ENCODE peak calls at places on chromosome 13, in nine cellular contexts. One of them, this sample, is unnamed.
A peak's percentile ranks its signal among the peaks of the same experiment; 100 is the strongest.

GRCh38 chr13:104014803-104015645 is 948.8 kb upstream of the SLC10A2 start:
- DNase-seq in breast epithelium: no peak
- DNase-seq in endothelial cell of umbilical vein: peak; percentile 71
- DNase-seq in K562: no peak
- DNase-seq in upper lobe of left lung: no peak
- DNase-seq in HepG2: no peak
- DNase-seq in sigmoid colon: no peak
- DNase-seq in stomach: no peak
- DNase-seq in transverse colon: no peak
- DNase-seq in this sample: no peak

GRCh38 chr13:109330941-109331340 is 455.4 kb downstream of the IRS2 start:
- DNase-seq in breast epithelium: no peak
- DNase-seq in upper lobe of left lung: no peak
- DNase-seq in transverse colon: no peak
- DNase-seq in HepG2: no peak
- DNase-seq in endothelial cell of umbilical vein: no peak
- DNase-seq in stomach: no peak
- DNase-seq in sigmoid colon: no peak
- DNase-seq in K562: no peak
- DNase-seq in this sample: no peak

GRCh38 chr13:30846311-30846710 is 59.8 kb upstream of the MEDAG start:
- DNase-seq in endothelial cell of umbilical vein: no peak
- DNase-seq in breast epithelium: no peak
- DNase-seq in K562: no peak
- DNase-seq in stomach: no peak
- DNase-seq in HepG2: no peak
- DNase-seq in sigmoid colon: no peak
- DNase-seq in transverse colon: no peak
- DNase-seq in upper lobe of left lung: no peak
- DNase-seq in this sample: no peak

GRCh38 chr13:42379241-42379640 is 107.3 kb downstream of the AKAP11 start:
- DNase-seq in HepG2: no peak
- DNase-seq in transverse colon: no peak
- DNase-seq in upper lobe of left lung: no peak
- DNase-seq in K562: no peak
- DNase-seq in endothelial cell of umbilical vein: no peak
- DNase-seq in stomach: no peak
- DNase-seq in sigmoid colon: no peak
- DNase-seq in breast epithelium: no peak
- DNase-seq in this sample: no peak

GRCh38 chr13:98515804-98516465 is 61.0 kb downstream of the STK24 start:
- DNase-seq in sigmoid colon: no peak
- DNase-seq in stomach: no peak
- DNase-seq in K562: no peak
- DNase-seq in endothelial cell of umbilical vein: no peak
- DNase-seq in upper lobe of left lung: no peak
- DNase-seq in HepG2: no peak
- DNase-seq in breast epithelium: no peak
- DNase-seq in transverse colon: no peak
- DNase-seq in this sample: no peak

GRCh38 chr13:77898097-77898496 is 20.5 kb downstream of the EDNRB start:
- DNase-seq in breast epithelium: no peak
- DNase-seq in sigmoid colon: no peak
- DNase-seq in endothelial cell of umbilical vein: peak; percentile 91
- DNase-seq in HepG2: no peak
- DNase-seq in upper lobe of left lung: no peak
- DNase-seq in K562: no peak
- DNase-seq in stomach: no peak
- DNase-seq in transverse colon: no peak
- DNase-seq in this sample: no peak

GRCh38 chr13:30234763-30235162 is 72.6 kb downstream of the KATNAL1 start:
- DNase-seq in transverse colon: no peak
- DNase-seq in sigmoid colon: no peak
- DNase-seq in HepG2: no peak
- DNase-seq in endothelial cell of umbilical vein: peak; percentile 75
- DNase-seq in stomach: no peak
- DNase-seq in K562: no peak
- DNase-seq in upper lobe of left lung: no peak
- DNase-seq in breast epithelium: no peak
- DNase-seq in this sample: no peak

GRCh38 chr13:38202730-38203129 is 146.9 kb upstream of the UFM1 start:
- DNase-seq in upper lobe of left lung: no peak
- DNase-seq in breast epithelium: no peak
- DNase-seq in HepG2: no peak
- DNase-seq in endothelial cell of umbilical vein: no peak
- DNase-seq in sigmoid colon: no peak
- DNase-seq in K562: no peak
- DNase-seq in transverse colon: no peak
- DNase-seq in stomach: no peak
- DNase-seq in this sample: no peak

GRCh38 chr13:106378263-106378662 is 157.2 kb downstream of the EFNB2 start:
- DNase-seq in stomach: no peak
- DNase-seq in upper lobe of left lung: no peak
- DNase-seq in transverse colon: no peak
- DNase-seq in HepG2: no peak
- DNase-seq in endothelial cell of umbilical vein: no peak
- DNase-seq in sigmoid colon: no peak
- DNase-seq in K562: no peak
- DNase-seq in breast epithelium: no peak
- DNase-seq in this sample: no peak

GRCh38 chr13:48160879-48161278 is 66.0 kb upstream of the MED4 start:
- DNase-seq in stomach: no peak
- DNase-seq in breast epithelium: no peak
- DNase-seq in K562: no peak
- DNase-seq in endothelial cell of umbilical vein: peak; percentile 39
- DNase-seq in upper lobe of left lung: no peak
- DNase-seq in sigmoid colon: no peak
- DNase-seq in transverse colon: no peak
- DNase-seq in HepG2: no peak
- DNase-seq in this sample: no peak

GRCh38 chr13:32468502-32469147 is 40.7 kb upstream of the N4BP2L1 start:
- DNase-seq in endothelial cell of umbilical vein: no peak
- DNase-seq in HepG2: no peak
- DNase-seq in stomach: no peak
- DNase-seq in K562: peak; percentile 20
- DNase-seq in breast epithelium: no peak
- DNase-seq in transverse colon: no peak
- DNase-seq in sigmoid colon: no peak
- DNase-seq in upper lobe of left lung: no peak
- DNase-seq in this sample: no peak

GRCh38 chr13:32475403-32475802 is 47.5 kb upstream of the N4BP2L1 start:
- DNase-seq in breast epithelium: no peak
- DNase-seq in HepG2: no peak
- DNase-seq in K562: peak; percentile 13
- DNase-seq in upper lobe of left lung: no peak
- DNase-seq in sigmoid colon: no peak
- DNase-seq in stomach: no peak
- DNase-seq in transverse colon: no peak
- DNase-seq in endothelial cell of umbilical vein: no peak
- DNase-seq in this sample: no peak

GRCh38 chr13:32471187-32471922 is 43.4 kb upstream of the N4BP2L1 start:
- DNase-seq in sigmoid colon: no peak
- DNase-seq in breast epithelium: no peak
- DNase-seq in stomach: no peak
- DNase-seq in HepG2: no peak
- DNase-seq in upper lobe of left lung: no peak
- DNase-seq in endothelial cell of umbilical vein: no peak
- DNase-seq in K562: peak; percentile 52
- DNase-seq in transverse colon: no peak
- DNase-seq in this sample: no peak

GRCh38 chr13:32473650-32474049 is 45.7 kb upstream of the N4BP2L1 start:
- DNase-seq in K562: no peak
- DNase-seq in breast epithelium: no peak
- DNase-seq in stomach: no peak
- DNase-seq in HepG2: no peak
- DNase-seq in sigmoid colon: no peak
- DNase-seq in upper lobe of left lung: no peak
- DNase-seq in transverse colon: no peak
- DNase-seq in endothelial cell of umbilical vein: no peak
- DNase-seq in this sample: no peak

GRCh38 chr13:32472194-32472621 is 44.3 kb upstream of the N4BP2L1 start:
- DNase-seq in stomach: no peak
- DNase-seq in HepG2: no peak
- DNase-seq in breast epithelium: no peak
- DNase-seq in upper lobe of left lung: no peak
- DNase-seq in transverse colon: no peak
- DNase-seq in sigmoid colon: no peak
- DNase-seq in endothelial cell of umbilical vein: no peak
- DNase-seq in K562: no peak
- DNase-seq in this sample: no peak
- H3K4me3 ChIP-seq in stomach: no peak overlapping the region
- H3K4me3 ChIP-seq in HepG2: no peak overlapping the region
- H3K4me3 ChIP-seq in breast epithelium: no peak overlapping the region
- H3K4me3 ChIP-seq in upper lobe of left lung: no peak overlapping the region
- H3K4me3 ChIP-seq in transverse colon: no peak overlapping the region
- H3K4me3 ChIP-seq in sigmoid colon: no peak overlapping the region
- H3K4me3 ChIP-seq in endothelial cell of umbilical vein: no peak overlapping the region
- H3K4me3 ChIP-seq in K562: no peak overlapping the region
- H3K4me3 ChIP-seq in this sample: no peak overlapping the region

DNA sequence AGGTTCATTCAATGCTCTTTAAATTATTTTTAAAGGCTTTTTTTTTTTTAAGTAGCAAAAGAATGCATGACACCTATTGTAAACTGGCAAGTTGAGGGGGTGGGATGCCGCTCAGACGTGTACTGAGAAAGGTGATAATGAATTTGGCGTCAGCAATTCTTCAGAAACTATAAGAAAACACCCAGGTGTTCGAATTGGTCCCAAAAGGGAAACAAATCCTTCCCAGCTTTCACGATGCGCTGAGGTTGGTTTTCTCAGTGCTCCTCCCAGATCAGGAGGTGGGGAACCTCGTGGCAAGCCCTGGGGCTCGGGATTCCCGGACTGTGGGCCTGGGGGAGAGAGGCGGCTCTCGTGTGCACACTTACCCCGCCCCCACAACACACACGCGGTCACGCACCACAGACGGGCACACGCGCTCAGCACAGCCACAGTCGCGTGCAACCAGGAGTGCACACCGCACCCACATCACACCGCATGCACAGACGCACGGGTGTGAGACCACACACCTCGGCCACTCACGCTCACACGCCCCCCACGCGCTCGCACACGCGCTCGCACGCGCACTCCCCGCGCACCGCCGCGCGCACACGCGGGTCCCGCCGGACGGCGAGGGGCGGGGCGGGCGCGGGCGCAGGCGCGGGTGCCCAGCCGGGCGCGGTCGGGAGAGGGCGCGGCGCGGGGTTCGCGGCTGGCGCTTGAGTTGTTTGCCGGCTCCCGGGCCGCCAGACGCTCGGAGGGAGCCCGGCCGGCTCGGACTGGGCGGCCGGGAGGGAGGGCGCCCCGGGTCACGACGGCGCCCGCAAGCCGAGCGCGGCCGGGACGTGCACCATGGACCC is at the start of gene FAM124A:
- DNase-seq in HepG2: no peak
- DNase-seq in K562: peak; percentile 40
- DNase-seq in endothelial cell of umbilical vein: peak; percentile 26
- DNase-seq in upper lobe of left lung: peak; percentile 94
- DNase-seq in transverse colon: peak; percentile 53
- DNase-seq in breast epithelium: no peak
- DNase-seq in sigmoid colon: peak; percentile 75
- DNase-seq in stomach: peak; percentile 57
- DNase-seq in this sample: peak; percentile 82
- TF ChIP-seq POLR2A in HepG2: no peak
- TF ChIP-seq POLR2A in K562: no peak
- TF ChIP-seq POLR2A in endothelial cell of umbilical vein: peak; percentile 32
- TF ChIP-seq POLR2A in upper lobe of left lung: peak; percentile 38
- TF ChIP-seq POLR2A in transverse colon: no peak
- TF ChIP-seq POLR2A in breast epithelium: no peak
- TF ChIP-seq POLR2A in sigmoid colon: no peak
- TF ChIP-seq POLR2A in stomach: no peak
- TF ChIP-seq POLR2A in this sample: no peak

DNA sequence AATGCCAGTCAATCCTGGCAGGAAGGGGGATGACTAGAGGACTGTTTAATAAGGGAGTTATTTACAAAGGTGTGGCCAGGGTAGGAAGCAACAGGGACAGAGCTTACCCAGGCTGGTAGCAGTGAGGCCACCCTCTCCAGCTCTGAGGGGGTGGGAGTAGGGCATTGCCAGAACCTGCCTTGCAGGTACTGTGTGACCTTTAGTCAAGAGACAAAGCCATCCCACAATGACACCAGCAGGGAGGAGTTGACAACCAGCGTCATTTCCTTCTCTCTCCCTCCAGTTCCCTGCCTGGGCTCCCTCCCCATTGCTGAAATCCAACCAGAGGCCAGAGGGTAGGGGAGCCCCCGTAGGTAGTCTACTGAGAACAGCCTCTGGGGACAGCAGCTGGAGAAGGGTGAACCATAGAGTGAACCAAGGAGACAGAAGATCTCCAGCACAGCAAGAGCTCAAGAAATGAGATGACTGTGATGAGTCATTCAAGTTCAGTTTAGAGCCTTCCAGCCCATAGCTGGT is 33.3 kb upstream of the SPATA13 start:
- DNase-seq in stomach: peak; percentile 48
- DNase-seq in upper lobe of left lung: no peak
- DNase-seq in K562: no peak
- DNase-seq in transverse colon: peak; percentile 65
- DNase-seq in sigmoid colon: no peak
- DNase-seq in endothelial cell of umbilical vein: no peak
- DNase-seq in HepG2: no peak
- DNase-seq in breast epithelium: no peak
- DNase-seq in this sample: no peak
- TF ChIP-seq POLR2AphosphoS5 in stomach: no peak
- TF ChIP-seq POLR2AphosphoS5 in upper lobe of left lung: no peak
- TF ChIP-seq POLR2AphosphoS5 in K562: no peak
- TF ChIP-seq POLR2AphosphoS5 in transverse colon: peak; percentile 31
- TF ChIP-seq POLR2AphosphoS5 in sigmoid colon: no peak
- TF ChIP-seq POLR2AphosphoS5 in endothelial cell of umbilical vein: no peak
- TF ChIP-seq POLR2AphosphoS5 in HepG2: no peak
- TF ChIP-seq POLR2AphosphoS5 in breast epithelium: no peak
- TF ChIP-seq POLR2AphosphoS5 in this sample: no peak

GRCh38 chr13:74575729-74576125 is 441.5 kb upstream of the KLF12 start:
- DNase-seq in HepG2: no peak
- DNase-seq in upper lobe of left lung: peak; percentile 91
- DNase-seq in sigmoid colon: peak; percentile 73
- DNase-seq in endothelial cell of umbilical vein: peak; percentile 62
- DNase-seq in breast epithelium: no peak
- DNase-seq in transverse colon: peak; percentile 28
- DNase-seq in stomach: peak; percentile 50
- DNase-seq in K562: peak; percentile 54
- DNase-seq in this sample: peak; percentile 87
- H3K4me3 ChIP-seq in HepG2: no peak overlapping the region
- H3K4me3 ChIP-seq in upper lobe of left lung: no peak overlapping the region
- H3K4me3 ChIP-seq in sigmoid colon: peak overlapping the region; percentile 47
- H3K4me3 ChIP-seq in endothelial cell of umbilical vein: peak overlapping the region; percentile 21
- H3K4me3 ChIP-seq in breast epithelium: peak overlapping the region; percentile 38
- H3K4me3 ChIP-seq in transverse colon: peak overlapping the region; percentile 22
- H3K4me3 ChIP-seq in stomach: peak overlapping the region; percentile 34
- H3K4me3 ChIP-seq in K562: no peak overlapping the region
- H3K4me3 ChIP-seq in this sample: peak overlapping the region; percentile 16

GRCh38 chr13:34139660-34140059 is 321.7 kb downstream of the RFC3 start:
- DNase-seq in stomach: no peak
- DNase-seq in breast epithelium: no peak
- DNase-seq in endothelial cell of umbilical vein: no peak
- DNase-seq in upper lobe of left lung: no peak
- DNase-seq in K562: no peak
- DNase-seq in sigmoid colon: no peak
- DNase-seq in HepG2: no peak
- DNase-seq in transverse colon: no peak
- DNase-seq in this sample: no peak

DNA sequence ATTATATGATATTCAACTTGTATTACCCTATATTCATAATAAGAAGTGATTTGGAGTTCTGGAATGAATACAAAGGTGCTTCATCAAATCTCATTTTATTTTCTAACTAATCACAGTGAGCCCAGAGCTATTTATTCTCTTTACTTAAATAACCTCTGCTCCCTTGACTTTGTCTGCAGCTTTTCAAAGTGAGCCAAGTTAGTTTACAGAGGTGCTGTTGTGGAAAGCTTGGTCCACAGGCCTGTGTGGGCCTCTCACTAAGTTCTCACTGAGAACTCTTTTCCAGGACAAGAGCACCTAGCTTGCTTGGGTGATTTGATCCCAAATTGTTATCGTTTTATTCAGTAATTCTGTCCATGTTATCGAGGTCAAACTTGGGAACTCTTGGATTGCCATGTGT is 319.3 kb downstream of the RFC3 start:
- DNase-seq in sigmoid colon: no peak
- DNase-seq in breast epithelium: no peak
- DNase-seq in upper lobe of left lung: no peak
- DNase-seq in stomach: no peak
- DNase-seq in HepG2: no peak
- DNase-seq in transverse colon: no peak
- DNase-seq in K562: no peak
- DNase-seq in endothelial cell of umbilical vein: no peak
- DNase-seq in this sample: no peak
- TF ChIP-seq POLR2A in sigmoid colon: no peak
- TF ChIP-seq POLR2A in breast epithelium: no peak
- TF ChIP-seq POLR2A in upper lobe of left lung: no peak
- TF ChIP-seq POLR2A in stomach: no peak
- TF ChIP-seq POLR2A in HepG2: no peak
- TF ChIP-seq POLR2A in transverse colon: no peak
- TF ChIP-seq POLR2A in K562: no peak
- TF ChIP-seq POLR2A in endothelial cell of umbilical vein: no peak
- TF ChIP-seq POLR2A in this sample: no peak

This sample was measured in spleen.